ENCODE peak calls at places on chromosomes 12 and 14, in nine cellular contexts. Q, F, H, M, X, N, V, C and U are unnamed samples.

GRCh38 chr12:69988601-69989194 is 163.7 kb downstream of the MYRFL start:
- DNase-seq in Q (no peak), F (no peak), V (peak), C (no peak), X (no peak), H (no peak), N (no peak), M (no peak), U (no peak)

GRCh38 chr12:8780389-8780788 is 42.0 kb upstream of the A2ML1 start:
- DNase-seq in M (no peak), C (no peak), X (peak), N (no peak), H (peak), V (peak), Q (no peak), F (no peak), U (no peak)

GRCh38 chr14:24262821-24263733 is at the start of gene TGM1:
- DNase-seq in H (no peak), X (no peak), V (no peak), Q (no peak), C (no peak), M (no peak), N (no peak), F (no peak), U (no peak)

GRCh38 chr12:113068312-113068935 is 11.9 kb downstream of the DTX1 start:
- DNase-seq in H (no peak), M (no peak), C (no peak), N (no peak), V (no peak), X (no peak), F (no peak), Q (no peak), U (no peak)

GRCh38 chr12:52543985-52544888 is 8.7 kb downstream of the KRT71 start:
- DNase-seq in C (no peak), V (no peak), X (no peak), M (no peak), H (no peak), N (no peak), Q (no peak), F (no peak), U (peak)

GRCh38 chr14:55957950-55958349 is 160.3 kb upstream of the PELI2 start:
- DNase-seq in N (no peak), F (no peak), M (no peak), C (no peak), V (no peak), H (no peak), X (no peak), Q (no peak), U (no peak)

GRCh38 chr14:94373708-94374107 is 14.7 kb downstream of the SERPINA1 start:
- DNase-seq in C (no peak), V (peak), F (no peak), X (no peak), N (no peak), M (no peak), H (no peak), Q (no peak), U (no peak)

GRCh38 chr12:96132819-96133218 is 61.4 kb upstream of the ELK3 start:
- DNase-seq in H (peak), N (no peak), F (no peak), M (no peak), X (no peak), C (peak), Q (no peak), V (no peak), U (no peak)

GRCh38 chr14:86221755-86222154 is 691.8 kb downstream of the FLRT2 start:
- DNase-seq in Q (no peak), F (no peak), N (no peak), V (no peak), X (no peak), M (no peak), H (no peak), C (peak), U (no peak)

GRCh38 chr12:85923767-85924331 is 49.8 kb downstream of the NTS start:
- DNase-seq in Q (no peak), X (no peak), V (peak), M (no peak), H (no peak), N (no peak), F (no peak), C (no peak), U (no peak)

GRCh38 chr12:85920324-85920947 is 46.3 kb downstream of the NTS start:
- DNase-seq in X (peak), M (no peak), H (peak), F (no peak), Q (no peak), C (no peak), V (peak), N (no peak), U (no peak)
- TF ChIP-seq CTCF in X (peak), M (peak), H (peak), F (peak), Q (peak), C (peak), V (peak), N (peak), U (peak)

DNA sequence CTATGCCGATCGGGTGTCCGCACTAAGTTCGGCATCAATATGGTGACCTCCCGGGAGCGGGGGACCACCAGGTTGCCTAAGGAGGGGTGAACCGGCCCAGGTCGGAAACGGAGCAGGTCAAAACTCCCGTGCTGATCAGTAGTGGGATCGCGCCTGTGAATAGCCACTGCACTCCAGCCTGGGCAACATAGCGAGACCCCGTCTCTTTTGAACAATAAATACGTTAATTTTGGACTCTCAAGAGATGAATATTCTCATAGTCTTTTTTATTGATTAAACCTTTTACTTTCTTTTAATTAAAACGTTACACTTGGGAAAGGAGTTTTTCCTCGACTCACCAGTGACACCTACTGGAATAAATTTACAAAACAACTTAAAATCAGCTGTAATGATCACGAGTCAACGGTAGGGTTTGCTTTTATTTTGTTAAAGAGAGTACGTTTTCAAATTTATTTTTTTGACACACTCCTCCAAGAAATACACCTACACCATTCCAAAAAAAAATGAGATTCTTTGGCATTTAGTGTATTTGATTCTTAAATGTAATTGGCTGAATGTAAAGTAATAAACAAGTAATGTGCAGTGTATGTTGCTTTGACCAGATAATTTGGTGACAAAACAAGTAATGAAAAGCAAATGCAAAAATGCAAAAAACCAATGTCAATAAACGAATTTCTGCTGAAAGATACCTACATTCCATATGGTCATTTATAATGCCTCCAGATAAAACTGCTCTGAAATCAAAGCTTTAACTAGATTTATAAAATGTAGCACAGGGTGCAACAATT is 687 bp upstream of the RPS29 start:
- DNase-seq in M (peak), C (peak), N (no peak), H (peak), F (peak), X (peak), V (peak), Q (no peak), U (no peak)
- H3K4me3 ChIP-seq in M (peak), C (peak), N (peak), H (peak), F (peak), X (peak), V (peak), Q (peak), U (peak)

GRCh38 chr14:77320238-77320935 is at the start of gene POMT2:
- DNase-seq in F (peak), X (peak), M (peak), N (peak), C (peak), Q (peak), V (peak), H (peak), U (peak)
- TF ChIP-seq CTCF in F (peak), X (peak), M (peak), N (peak), C (no peak), Q (peak), V (peak), H (peak), U (peak)

DNA sequence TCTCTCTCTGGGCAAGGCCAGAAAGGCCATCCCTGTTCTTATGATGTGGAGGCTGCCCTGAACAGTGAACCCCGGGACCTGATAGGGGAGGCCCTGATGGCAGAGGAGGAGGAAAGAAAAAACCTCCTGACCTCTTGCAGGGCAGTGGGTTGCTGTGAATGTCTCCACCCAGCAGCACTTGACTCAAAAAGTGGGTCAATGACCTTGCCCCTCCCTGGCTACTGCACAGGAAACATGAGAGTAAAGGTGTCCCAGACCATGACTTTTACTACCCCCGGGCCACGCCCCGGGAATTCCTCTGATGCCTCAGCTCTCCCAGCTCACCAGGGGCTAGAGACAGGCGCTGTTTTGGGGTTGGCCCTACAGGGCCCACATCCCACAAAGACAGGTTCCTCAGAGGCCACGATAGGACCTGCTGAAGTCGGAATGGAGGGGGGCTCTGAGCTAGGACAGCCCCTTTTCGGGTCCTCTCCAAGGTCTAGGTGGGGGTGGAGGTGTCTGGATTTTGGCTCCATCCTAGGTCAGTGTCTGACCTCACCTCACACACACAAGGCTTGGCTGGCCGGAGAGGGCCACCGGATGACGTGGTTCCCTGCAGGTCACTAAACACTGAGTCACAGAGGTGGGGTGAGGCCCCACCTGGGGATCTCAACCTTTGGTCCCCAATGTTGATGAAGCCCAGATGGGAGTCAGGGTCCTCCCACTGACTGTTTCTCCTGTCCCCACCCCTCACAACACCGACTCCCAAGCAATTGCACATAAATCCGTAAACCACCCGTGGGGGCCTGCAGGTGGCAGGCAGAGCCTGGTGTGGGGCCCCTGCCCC is 1.6 kb downstream of the RHOF start:
- DNase-seq in C (peak), H (peak), M (no peak), X (no peak), F (no peak), V (no peak), Q (peak), N (no peak), U (no peak)
- H3K4me3 ChIP-seq in C (no peak), H (peak), M (no peak), X (no peak), F (no peak), V (no peak), Q (no peak), N (no peak), U (no peak)

GRCh38 chr12:33427071-33427470 is 12.5 kb downstream of the SYT10 start:
- DNase-seq in V (no peak), X (peak), Q (no peak), C (no peak), F (no peak), N (no peak), M (no peak), H (peak), U (no peak)
- TF ChIP-seq CTCF in V (no peak), X (peak), Q (no peak), C (no peak), F (no peak), N (no peak), M (no peak), H (peak), U (no peak)

DNA sequence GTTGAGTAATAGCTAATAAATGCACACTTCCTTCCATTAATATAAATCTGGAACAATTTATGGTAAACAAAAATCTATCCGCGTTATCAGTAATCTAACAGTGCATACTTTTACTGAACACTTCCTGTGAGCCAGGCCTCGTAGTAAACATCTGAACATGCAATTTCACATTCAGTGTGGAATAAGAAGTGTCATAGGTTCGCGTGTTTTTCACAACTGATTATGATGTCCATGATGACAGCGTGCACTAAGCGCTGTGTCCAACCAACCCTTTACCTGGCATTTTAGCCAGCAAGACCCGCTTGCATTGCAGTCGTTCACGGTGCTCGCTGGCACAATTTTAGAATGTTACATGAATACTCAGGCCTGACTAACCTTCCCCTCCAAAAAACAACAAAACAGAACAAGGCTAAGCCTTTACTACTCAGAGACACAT is 2.1 kb downstream of the PNMA1 start:
- DNase-seq in X (peak), V (peak), C (no peak), Q (no peak), F (no peak), M (no peak), H (no peak), N (no peak), U (no peak)
- H3K4me3 ChIP-seq in X (peak), V (peak), C (peak), Q (peak), F (no peak), M (peak), H (peak), N (no peak), U (peak)

GRCh38 chr12:117853600-117853999 is 115.2 kb downstream of the KSR2 start:
- DNase-seq in X (no peak), V (no peak), Q (peak), F (no peak), M (no peak), H (no peak), N (no peak), C (no peak), U (no peak)

GRCh38 chr12:117850048-117850447 is 118.7 kb downstream of the KSR2 start:
- DNase-seq in Q (no peak), H (peak), N (no peak), V (peak), M (no peak), C (peak), X (no peak), F (peak), U (no peak)

GRCh38 chr12:117855165-117855564 is 113.6 kb downstream of the KSR2 start:
- DNase-seq in F (no peak), N (no peak), H (no peak), V (no peak), M (no peak), C (no peak), X (no peak), Q (no peak), U (no peak)

GRCh38 chr12:117857632-117858274 is 111.0 kb downstream of the KSR2 start:
- DNase-seq in N (no peak), V (peak), Q (peak), C (peak), F (peak), H (peak), M (no peak), X (no peak), U (no peak)

DNA sequence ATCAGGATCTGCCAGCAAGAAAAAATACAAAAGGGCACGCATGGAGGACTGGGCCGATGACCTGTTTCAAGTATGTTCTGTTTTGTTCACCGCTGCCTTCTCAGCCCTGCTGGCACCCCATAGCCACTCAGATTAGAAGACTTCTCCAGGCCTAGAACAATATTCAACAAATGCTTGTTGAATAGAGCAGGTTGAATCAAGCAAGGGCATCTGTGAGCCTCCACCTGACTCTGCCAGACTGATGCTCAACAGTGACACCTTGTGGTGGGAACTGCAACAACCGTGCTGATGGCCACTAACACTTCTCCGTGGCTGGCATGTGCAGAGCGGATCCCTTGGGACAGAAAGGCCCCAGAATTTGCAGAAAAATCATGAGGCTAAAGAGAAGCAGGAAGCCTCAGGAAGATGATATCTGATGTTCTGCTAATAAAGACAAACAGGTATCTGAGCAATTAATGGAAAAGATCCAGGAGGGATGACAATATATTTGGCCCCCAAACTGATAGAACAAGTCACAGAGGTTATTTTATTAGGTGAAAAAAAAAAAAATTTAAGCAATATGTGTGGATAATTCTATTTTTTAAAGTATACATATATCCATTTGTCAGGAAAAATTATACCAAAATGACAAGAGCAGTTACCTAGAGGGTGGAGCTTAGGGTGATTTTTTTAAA is 114.3 kb downstream of the KSR2 start:
- DNase-seq in Q (peak), N (no peak), F (peak), X (peak), V (peak), C (peak), H (peak), M (no peak), U (no peak)
- TF ChIP-seq CTCF in Q (no peak), N (peak), F (peak), X (peak), V (peak), C (peak), H (peak), M (no peak), U (peak)

GRCh38 chr14:30058401-30058800 is 130.8 kb upstream of the PRKD1 start:
- DNase-seq in F (no peak), C (no peak), N (no peak), H (no peak), V (peak), M (no peak), Q (no peak), X (no peak), U (no peak)

DNA sequence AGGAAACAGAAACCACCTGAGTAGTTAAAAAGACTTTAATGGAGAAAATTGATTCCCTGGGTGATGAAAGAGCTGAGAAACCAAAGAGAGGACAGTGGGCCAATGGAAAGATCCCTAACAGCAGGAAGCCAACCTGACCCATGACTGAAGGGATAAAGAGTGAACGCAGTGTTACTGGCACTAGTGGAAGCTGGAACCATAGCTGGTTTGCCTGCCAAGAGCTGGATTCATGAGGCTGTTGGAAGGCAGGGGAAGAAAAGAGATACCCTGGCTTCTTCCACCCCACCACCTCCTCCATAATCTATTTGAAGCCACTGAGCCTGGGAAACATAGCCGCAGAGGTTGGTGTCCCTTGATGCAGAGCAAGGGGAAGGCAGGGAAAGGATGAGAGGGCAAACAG is 125.5 kb upstream of the PRKD1 start:
- DNase-seq in H (no peak), N (no peak), C (no peak), M (no peak), V (no peak), Q (no peak), F (no peak), X (no peak), U (peak)
- H3K4me3 ChIP-seq in H (no peak), N (no peak), C (no peak), M (no peak), V (no peak), Q (no peak), F (no peak), X (no peak), U (no peak)

GRCh38 chr12:123929869-123930583 is 42.6 kb downstream of the CCDC92 start:
- DNase-seq in V (no peak), M (no peak), N (no peak), C (no peak), F (no peak), Q (no peak), H (no peak), X (no peak), U (no peak)

GRCh38 chr12:123931686-123932321 is 40.8 kb downstream of the CCDC92 start:
- DNase-seq in N (no peak), Q (no peak), X (no peak), V (no peak), C (no peak), M (peak), H (no peak), F (no peak), U (no peak)

GRCh38 chr12:123924539-123924938 is 48.1 kb downstream of the CCDC92 start:
- DNase-seq in C (no peak), X (no peak), Q (no peak), F (no peak), M (no peak), N (no peak), V (no peak), H (no peak), U (no peak)

GRCh38 chr12:123928897-123929296 is 43.7 kb downstream of the CCDC92 start:
- DNase-seq in Q (no peak), M (no peak), C (no peak), H (no peak), F (no peak), N (no peak), V (no peak), X (no peak), U (no peak)

DNA sequence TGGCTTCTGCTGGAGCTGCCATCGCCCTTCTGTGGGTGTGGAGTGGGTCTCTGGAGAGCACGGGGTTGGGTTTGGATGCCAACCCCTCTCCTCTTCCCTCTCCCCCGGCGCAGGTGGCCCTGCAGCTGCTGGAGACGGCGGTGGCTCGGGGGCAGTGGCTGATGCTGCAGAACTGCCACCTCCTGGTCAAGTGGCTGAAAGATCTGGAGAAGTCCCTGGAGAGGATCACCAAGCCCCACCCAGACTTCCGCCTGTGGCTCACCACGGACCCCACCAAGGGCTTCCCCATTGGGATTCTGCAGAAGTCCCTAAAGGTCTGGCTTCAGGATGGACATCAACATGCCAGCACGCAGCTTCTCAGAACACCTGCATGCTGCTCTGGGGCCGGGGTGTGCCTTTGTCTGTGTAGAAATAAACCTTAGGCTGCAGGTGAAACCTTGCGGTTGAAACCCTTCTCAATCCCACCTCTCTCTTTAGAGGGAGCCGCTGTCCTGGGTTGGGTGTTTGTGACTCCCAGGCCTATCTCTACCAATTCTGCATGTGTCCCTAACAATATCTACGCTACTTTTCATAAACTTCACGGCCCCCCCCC is 44.3 kb downstream of the CCDC92 start:
- DNase-seq in X (no peak), F (no peak), H (no peak), V (no peak), M (no peak), C (peak), N (no peak), Q (no peak), U (no peak)
- TF ChIP-seq CTCF in X (no peak), F (no peak), H (no peak), V (no peak), M (no peak), C (peak), N (no peak), Q (no peak), U (no peak)